ENCODE peak calls at places on chromosomes 4 and X, in seven cellular contexts. Z, S, U, A, J, L and B are unnamed samples.

GRCh38 chr4:4884611-4885010 is 25.1 kb downstream of the MSX1 start:
- DNase-seq in A (no peak), J (no peak), S (no peak), U (no peak), L (no peak), Z (no peak), B (no peak)

GRCh38 chr4:90121961-90122748 is 5.0 kb upstream of the CCSER1 start:
- DNase-seq in L (no peak), J (no peak), Z (peak), U (no peak), S (peak), A (no peak), B (no peak)

GRCh38 chrX:51406688-51407519 is 74.3 kb downstream of the NUDT10 start:
- DNase-seq in L (no peak), A (no peak), Z (no peak), U (no peak), J (no peak), S (no peak), B (no peak)

GRCh38 chrX:153554519-153555167 is 37.2 kb downstream of the ATP2B3 start:
- DNase-seq in U (no peak), L (peak), Z (peak), S (peak), A (peak), J (peak), B (peak)

GRCh38 chrX:110244951-110245480 is 72.9 kb downstream of the AMMECR1 start:
- DNase-seq in J (no peak), A (no peak), S (no peak), Z (peak), U (no peak), L (no peak), B (no peak)

GRCh38 chr4:80045831-80046230 is 27.2 kb downstream of the ANTXR2 start:
- DNase-seq in A (no peak), U (no peak), Z (peak), J (no peak), L (no peak), S (no peak), B (no peak)

GRCh38 chr4:663438-664428 is 10.3 kb downstream of the ATP5ME start:
- DNase-seq in Z (no peak), A (peak), L (no peak), J (peak), S (no peak), U (no peak), B (peak)

GRCh38 chrX:24190500-24191156 is 41.1 kb downstream of the ZFX start:
- DNase-seq in A (no peak), L (no peak), S (no peak), Z (peak), U (no peak), J (no peak), B (no peak)

GRCh38 chr4:1378559-1379231 is 27.5 kb downstream of the NKX1-1 start:
- DNase-seq in U (no peak), L (no peak), Z (no peak), S (no peak), A (no peak), J (no peak), B (no peak)